ENCODE peak calls at places on chromosome 10, in four cellular contexts. One of them, this sample, is unnamed. For H3K9me3, the result is how much of the 10 kb centered on the place peaks cover.

GRCh38 chr10:132514841-132515521 is 22.6 kb upstream of the INPP5A start:
- DNase-seq in CD4-positive, alpha-beta T cell: no peak
- DNase-seq in CD8-positive, alpha-beta T cell: no peak
- DNase-seq in effector memory CD4-positive, alpha-beta T cell: no peak
- DNase-seq in this sample: no peak

GRCh38 chr10:89158446-89158845 is 48.7 kb downstream of the CH25H start:
- DNase-seq in CD4-positive, alpha-beta T cell: no peak
- DNase-seq in effector memory CD4-positive, alpha-beta T cell: no peak
- DNase-seq in CD8-positive, alpha-beta T cell: no peak
- DNase-seq in this sample: no peak

GRCh38 chr10:131017566-131018285 is 293.8 kb downstream of the TCERG1L start:
- DNase-seq in CD4-positive, alpha-beta T cell: no peak
- DNase-seq in effector memory CD4-positive, alpha-beta T cell: no peak
- DNase-seq in CD8-positive, alpha-beta T cell: no peak
- DNase-seq in this sample: no peak

GRCh38 chr10:72567884-72568283 is 58.0 kb downstream of the MICU1 start:
- DNase-seq in effector memory CD4-positive, alpha-beta T cell: no peak
- DNase-seq in CD8-positive, alpha-beta T cell: no peak
- DNase-seq in CD4-positive, alpha-beta T cell: no peak
- DNase-seq in this sample: no peak

GRCh38 chr10:124252097-124252715 is 158.8 kb upstream of the CHST15 start:
- DNase-seq in CD4-positive, alpha-beta T cell: no peak
- DNase-seq in CD8-positive, alpha-beta T cell: no peak
- DNase-seq in effector memory CD4-positive, alpha-beta T cell: no peak
- DNase-seq in this sample: no peak

GRCh38 chr10:70461397-70462348 is 16.9 kb upstream of the PALD1 start:
- DNase-seq in effector memory CD4-positive, alpha-beta T cell: no peak
- DNase-seq in CD4-positive, alpha-beta T cell: peak
- DNase-seq in CD8-positive, alpha-beta T cell: peak
- DNase-seq in this sample: no peak

GRCh38 chr10:79081353-79082034 is 12.7 kb downstream of the ZMIZ1 start:
- DNase-seq in CD8-positive, alpha-beta T cell: no peak
- DNase-seq in CD4-positive, alpha-beta T cell: no peak
- DNase-seq in effector memory CD4-positive, alpha-beta T cell: no peak
- DNase-seq in this sample: no peak

GRCh38 chr10:63213489-63213888 is 80.4 kb downstream of the NRBF2 start:
- DNase-seq in CD8-positive, alpha-beta T cell: no peak
- DNase-seq in effector memory CD4-positive, alpha-beta T cell: no peak
- DNase-seq in CD4-positive, alpha-beta T cell: no peak
- DNase-seq in this sample: no peak

GRCh38 chr10:72062341-72062740 is 26.0 kb downstream of the SPOCK2 start:
- DNase-seq in CD4-positive, alpha-beta T cell: no peak
- DNase-seq in effector memory CD4-positive, alpha-beta T cell: no peak
- DNase-seq in CD8-positive, alpha-beta T cell: no peak
- DNase-seq in this sample: no peak

GRCh38 chr10:474946-475345 is 214.5 kb downstream of the DIP2C start:
- DNase-seq in CD8-positive, alpha-beta T cell: no peak
- DNase-seq in CD4-positive, alpha-beta T cell: no peak
- DNase-seq in effector memory CD4-positive, alpha-beta T cell: no peak
- DNase-seq in this sample: no peak

GRCh38 chr10:124688889-124689670 is 55.1 kb downstream of the FAM53B start:
- DNase-seq in CD8-positive, alpha-beta T cell: peak
- DNase-seq in CD4-positive, alpha-beta T cell: no peak
- DNase-seq in effector memory CD4-positive, alpha-beta T cell: peak
- DNase-seq in this sample: no peak

GRCh38 chr10:89916481-89916880 is 215.1 kb downstream of the KIF20B start:
- DNase-seq in effector memory CD4-positive, alpha-beta T cell: no peak
- DNase-seq in CD4-positive, alpha-beta T cell: no peak
- DNase-seq in CD8-positive, alpha-beta T cell: no peak
- DNase-seq in this sample: no peak

GRCh38 chr10:80272793-80273522 is 16.5 kb downstream of the MAT1A start:
- DNase-seq in effector memory CD4-positive, alpha-beta T cell: no peak
- DNase-seq in CD8-positive, alpha-beta T cell: no peak
- DNase-seq in CD4-positive, alpha-beta T cell: no peak
- DNase-seq in this sample: no peak

GRCh38 chr10:78778446-78779338 is 290.1 kb upstream of the ZMIZ1 start:
- DNase-seq in effector memory CD4-positive, alpha-beta T cell: no peak
- DNase-seq in CD4-positive, alpha-beta T cell: no peak
- DNase-seq in CD8-positive, alpha-beta T cell: no peak
- DNase-seq in this sample: no peak

GRCh38 chr10:58754419-58755180 is 241.9 kb downstream of the BICC1 start:
- DNase-seq in CD4-positive, alpha-beta T cell: no peak
- DNase-seq in effector memory CD4-positive, alpha-beta T cell: no peak
- DNase-seq in CD8-positive, alpha-beta T cell: no peak
- DNase-seq in this sample: no peak

GRCh38 chr10:22666287-22667092 is 47.9 kb downstream of the PIP4K2A start:
- DNase-seq in CD4-positive, alpha-beta T cell: peak
- DNase-seq in effector memory CD4-positive, alpha-beta T cell: peak
- DNase-seq in CD8-positive, alpha-beta T cell: peak
- DNase-seq in this sample: peak

GRCh38 chr10:98487692-98488091 is 41.0 kb upstream of the HPS1 start:
- DNase-seq in CD4-positive, alpha-beta T cell: no peak
- DNase-seq in CD8-positive, alpha-beta T cell: no peak
- DNase-seq in effector memory CD4-positive, alpha-beta T cell: no peak
- DNase-seq in this sample: no peak

GRCh38 chr10:16470747-16471146 is 33.9 kb downstream of the PTER start:
- DNase-seq in CD8-positive, alpha-beta T cell: peak
- DNase-seq in CD4-positive, alpha-beta T cell: no peak
- DNase-seq in effector memory CD4-positive, alpha-beta T cell: no peak
- DNase-seq in this sample: no peak

GRCh38 chr10:12777840-12778585 is 223.5 kb downstream of the CCDC3 start:
- DNase-seq in CD4-positive, alpha-beta T cell: no peak
- DNase-seq in effector memory CD4-positive, alpha-beta T cell: no peak
- DNase-seq in CD8-positive, alpha-beta T cell: no peak
- DNase-seq in this sample: no peak

GRCh38 chr10:124653811-124654651 is 90.1 kb downstream of the FAM53B start:
- DNase-seq in CD4-positive, alpha-beta T cell: no peak
- DNase-seq in effector memory CD4-positive, alpha-beta T cell: no peak
- DNase-seq in CD8-positive, alpha-beta T cell: no peak
- DNase-seq in this sample: no peak

GRCh38 chr10:61257956-61258496 is 195.2 kb downstream of the TMEM26 start:
- DNase-seq in effector memory CD4-positive, alpha-beta T cell: no peak
- DNase-seq in CD4-positive, alpha-beta T cell: no peak
- DNase-seq in CD8-positive, alpha-beta T cell: no peak
- DNase-seq in this sample: no peak

GRCh38 chr10:80149123-80149522 is 16.6 kb downstream of the PLAC9 start:
- DNase-seq in CD4-positive, alpha-beta T cell: no peak
- DNase-seq in effector memory CD4-positive, alpha-beta T cell: no peak
- DNase-seq in CD8-positive, alpha-beta T cell: no peak
- DNase-seq in this sample: no peak

GRCh38 chr10:57303567-57303966 is 942.5 kb upstream of the ZWINT start:
- DNase-seq in effector memory CD4-positive, alpha-beta T cell: no peak
- DNase-seq in CD4-positive, alpha-beta T cell: no peak
- DNase-seq in CD8-positive, alpha-beta T cell: no peak
- DNase-seq in this sample: no peak

GRCh38 chr10:92290076-92290836 is 622 bp downstream of the CPEB3 start:
- DNase-seq in CD4-positive, alpha-beta T cell: peak
- DNase-seq in effector memory CD4-positive, alpha-beta T cell: peak
- DNase-seq in CD8-positive, alpha-beta T cell: peak
- DNase-seq in this sample: peak

GRCh38 chr10:104032144-104032775 is 53.4 kb downstream of the COL17A1 start:
- DNase-seq in CD4-positive, alpha-beta T cell: no peak
- DNase-seq in effector memory CD4-positive, alpha-beta T cell: no peak
- DNase-seq in CD8-positive, alpha-beta T cell: no peak
- DNase-seq in this sample: no peak

GRCh38 chr10:36038316-36038715 is 396.2 kb upstream of the FZD8 start:
- DNase-seq in CD8-positive, alpha-beta T cell: no peak
- DNase-seq in CD4-positive, alpha-beta T cell: no peak
- DNase-seq in effector memory CD4-positive, alpha-beta T cell: no peak
- DNase-seq in this sample: no peak

GRCh38 chr10:112722758-112723157 is 227.3 kb upstream of the TCF7L2 start:
- DNase-seq in effector memory CD4-positive, alpha-beta T cell: no peak
- DNase-seq in CD4-positive, alpha-beta T cell: no peak
- DNase-seq in CD8-positive, alpha-beta T cell: no peak
- DNase-seq in this sample: no peak

DNA sequence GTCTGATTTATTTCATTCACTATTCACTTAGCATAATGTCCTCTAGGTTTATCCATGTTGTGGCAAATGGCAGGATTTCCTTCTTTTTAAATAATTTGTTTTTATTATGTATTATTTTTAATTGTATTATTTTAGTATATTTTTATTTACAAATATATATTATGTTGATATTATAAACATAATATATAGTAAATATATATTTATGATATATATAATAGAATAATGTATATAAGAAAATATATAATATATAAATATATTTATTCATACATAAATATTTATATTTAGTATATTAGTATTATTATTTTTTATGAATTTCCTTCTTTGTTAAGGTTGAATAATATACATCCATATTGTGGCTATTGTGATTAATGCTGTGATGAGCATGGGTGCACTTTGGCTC is 52.5 kb upstream of the CYP2C18 start:
- DNase-seq in effector memory CD4-positive, alpha-beta T cell: no peak
- DNase-seq in CD4-positive, alpha-beta T cell: no peak
- DNase-seq in CD8-positive, alpha-beta T cell: no peak
- DNase-seq in this sample: no peak
- H3K9me3 ChIP-seq in effector memory CD4-positive, alpha-beta T cell: under half
- H3K9me3 ChIP-seq in CD4-positive, alpha-beta T cell: under half
- H3K9me3 ChIP-seq in CD8-positive, alpha-beta T cell: under half
- H3K9me3 ChIP-seq in this sample: under half

DNA sequence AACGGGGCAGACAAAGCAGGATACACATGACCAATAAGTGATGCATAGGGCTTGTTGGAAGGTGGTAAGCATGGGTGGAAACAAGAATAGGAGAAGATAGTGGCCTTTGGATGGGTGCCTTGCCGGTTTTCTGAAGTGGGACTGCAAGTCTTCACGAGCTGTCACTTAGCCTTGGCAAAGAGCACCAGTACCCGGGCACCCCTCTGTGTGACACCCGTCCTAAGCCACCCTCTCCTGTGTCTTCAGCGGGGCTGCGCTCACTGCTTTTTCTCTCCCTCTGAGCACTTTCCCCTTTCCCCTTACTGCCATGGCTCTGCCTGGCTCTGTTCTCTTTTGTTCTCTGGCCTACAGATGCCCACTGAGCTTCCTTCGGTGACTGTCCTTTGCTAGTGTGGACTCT is 399.7 kb upstream of the MKI67 start:
- DNase-seq in CD8-positive, alpha-beta T cell: no peak
- DNase-seq in effector memory CD4-positive, alpha-beta T cell: no peak
- DNase-seq in CD4-positive, alpha-beta T cell: no peak
- DNase-seq in this sample: no peak
- H3K9me3 ChIP-seq in CD8-positive, alpha-beta T cell: under half
- H3K9me3 ChIP-seq in effector memory CD4-positive, alpha-beta T cell: under half
- H3K9me3 ChIP-seq in CD4-positive, alpha-beta T cell: under half
- H3K9me3 ChIP-seq in this sample: under half

GRCh38 chr10:105288613-105289012 is 647.5 kb downstream of the SORCS3 start:
- DNase-seq in effector memory CD4-positive, alpha-beta T cell: no peak
- DNase-seq in CD4-positive, alpha-beta T cell: no peak
- DNase-seq in CD8-positive, alpha-beta T cell: no peak
- DNase-seq in this sample: no peak
- H3K9me3 ChIP-seq in effector memory CD4-positive, alpha-beta T cell: under half
- H3K9me3 ChIP-seq in CD4-positive, alpha-beta T cell: under half
- H3K9me3 ChIP-seq in CD8-positive, alpha-beta T cell: under half
- H3K9me3 ChIP-seq in this sample: under half

GRCh38 chr10:81806842-81807241 is 68.2 kb upstream of the NRG3 start:
- DNase-seq in CD4-positive, alpha-beta T cell: no peak
- DNase-seq in CD8-positive, alpha-beta T cell: no peak
- DNase-seq in effector memory CD4-positive, alpha-beta T cell: no peak
- DNase-seq in this sample: no peak
- H3K9me3 ChIP-seq in CD4-positive, alpha-beta T cell: under half
- H3K9me3 ChIP-seq in CD8-positive, alpha-beta T cell: under half
- H3K9me3 ChIP-seq in effector memory CD4-positive, alpha-beta T cell: under half
- H3K9me3 ChIP-seq in this sample: under half

DNA sequence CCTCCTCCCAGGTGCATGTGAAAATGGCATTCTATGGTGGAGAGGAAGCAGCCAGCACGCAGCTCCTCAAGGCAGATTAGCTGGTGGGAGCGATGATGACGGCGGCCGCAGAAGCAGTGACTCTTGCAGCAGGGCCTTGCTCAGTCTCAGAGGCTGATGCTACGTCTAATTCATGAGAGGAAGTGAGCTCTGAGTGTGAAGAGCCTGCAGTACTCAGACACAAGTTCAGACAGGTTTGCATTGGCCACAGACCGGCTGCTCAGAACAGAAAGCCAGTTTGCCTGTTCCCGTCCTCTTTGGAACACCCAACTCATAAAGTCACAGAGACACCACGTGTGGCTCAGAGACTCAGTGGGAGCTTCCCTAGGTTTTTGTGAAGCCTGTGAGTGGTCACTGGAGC is 136.5 kb downstream of the ADARB2 start:
- DNase-seq in effector memory CD4-positive, alpha-beta T cell: no peak
- DNase-seq in CD4-positive, alpha-beta T cell: no peak
- DNase-seq in CD8-positive, alpha-beta T cell: no peak
- DNase-seq in this sample: no peak
- H3K9me3 ChIP-seq in effector memory CD4-positive, alpha-beta T cell: under half
- H3K9me3 ChIP-seq in CD4-positive, alpha-beta T cell: under half
- H3K9me3 ChIP-seq in CD8-positive, alpha-beta T cell: under half
- H3K9me3 ChIP-seq in this sample: under half

GRCh38 chr10:106011189-106011744 is 1153.2 kb downstream of the SORCS1 start:
- DNase-seq in CD4-positive, alpha-beta T cell: no peak
- DNase-seq in effector memory CD4-positive, alpha-beta T cell: no peak
- DNase-seq in CD8-positive, alpha-beta T cell: no peak
- DNase-seq in this sample: no peak
- H3K9me3 ChIP-seq in CD4-positive, alpha-beta T cell: under half
- H3K9me3 ChIP-seq in effector memory CD4-positive, alpha-beta T cell: under half
- H3K9me3 ChIP-seq in CD8-positive, alpha-beta T cell: under half
- H3K9me3 ChIP-seq in this sample: under half

GRCh38 chr10:4730998-4731397 is 95.0 kb upstream of the AKR1E2 start:
- DNase-seq in effector memory CD4-positive, alpha-beta T cell: no peak
- DNase-seq in CD4-positive, alpha-beta T cell: no peak
- DNase-seq in CD8-positive, alpha-beta T cell: no peak
- DNase-seq in this sample: no peak
- H3K9me3 ChIP-seq in effector memory CD4-positive, alpha-beta T cell: under half
- H3K9me3 ChIP-seq in CD4-positive, alpha-beta T cell: under half
- H3K9me3 ChIP-seq in CD8-positive, alpha-beta T cell: under half
- H3K9me3 ChIP-seq in this sample: under half

This sample was measured in T-helper 17 cell.